ENCODE peak calls at places on chromosomes 12 and 14, in eight cellular contexts. T is H9, P is Peyer's patch, V is fibroblast of lung, D is GM23248, N is spleen, G is neural progenitor cell, W is SK-N-SH. X is an unnamed sample.
A peak's percentile ranks its signal among the peaks of the same experiment; 100 is the strongest.

GRCh38 chr12:47302111-47302597 is 222.4 kb upstream of the AMIGO2 start:
- DNase-seq in P (no peak), W (no peak), T (no peak), V (peak; percentile 34), G (no peak), N (no peak), D (no peak), X (no peak)

GRCh38 chr14:79436325-79436724 is 775.0 kb downstream of the DIO2 start:
- DNase-seq in G (no peak), V (no peak), D (no peak), W (no peak), N (no peak), T (no peak), P (no peak), X (no peak)

GRCh38 chr12:65123435-65124063 is 2.4 kb upstream of the WIF1 start:
- DNase-seq in N (no peak), P (no peak), T (no peak), V (peak; percentile 5), D (peak; percentile 71), W (peak; percentile 15), G (peak; percentile 69), X (no peak)

GRCh38 chr12:53746592-53747491 is 4.9 kb downstream of the CISTR start:
- DNase-seq in G (peak; percentile 96), D (peak; percentile 95), N (peak; percentile 97), W (peak; percentile 92), P (peak; percentile 95), V (peak; percentile 78), T (peak; percentile 96), X (peak; percentile 87)

GRCh38 chr12:16347391-16348298 is at the start of gene MGST1:
- DNase-seq in G (peak; percentile 96), W (peak; percentile 8), P (peak; percentile 79), T (peak; percentile 95), V (peak; percentile 62), D (peak; percentile 81), N (peak; percentile 88), X (peak; percentile 78)

GRCh38 chr12:107402041-107403022 is 283.3 kb upstream of the PWP1 start:
- DNase-seq in D (peak; percentile 78), V (peak; percentile 65), W (peak; percentile 64), P (peak; percentile 82), G (peak; percentile 83), T (peak; percentile 92), N (no peak), X (peak; percentile 54)

GRCh38 chr12:54352891-54353874 is 11.1 kb downstream of the GPR84 start:
- DNase-seq in P (no peak), D (peak; percentile 74), W (peak; percentile 83), G (peak; percentile 81), N (no peak), T (peak; percentile 47), V (peak; percentile 64), X (no peak)

GRCh38 chr14:37122288-37122687 is 50.1 kb downstream of the SLC25A21 start:
- DNase-seq in D (peak; percentile 62), P (no peak), V (peak; percentile 96), G (no peak), W (no peak), T (no peak), N (no peak), X (peak; percentile 3)

GRCh38 chr12:49190317-49190716 is 1.4 kb upstream of the TUBA1A start:
- DNase-seq in T (peak; percentile 61), N (no peak), G (peak; percentile 68), W (peak; percentile 42), D (no peak), P (no peak), V (peak; percentile 30), X (no peak)

GRCh38 chr12:132173135-132174014 is 29.1 kb downstream of the NOC4L start:
- DNase-seq in T (no peak), P (no peak), D (no peak), N (peak; percentile 45), W (no peak), V (no peak), G (no peak), X (no peak)
- H3K27me3 ChIP-seq in T (no peaks in the 10 kb centered on the region), P (no peaks in the 10 kb centered on the region), D (peaks cover 23% of the 10 kb centered on the region), N (no peaks in the 10 kb centered on the region), W (peaks cover 92% of the 10 kb centered on the region), V (peaks cover 14% of the 10 kb centered on the region), G (peaks cover 93% of the 10 kb centered on the region), X (peaks cover 1% of the 10 kb centered on the region)

GRCh38 chr12:38204831-38205230 is 111.7 kb upstream of the ALG10B start:
- DNase-seq in N (no peak), P (no peak), T (no peak), G (no peak), W (no peak), V (no peak), D (no peak), X (no peak)

GRCh38 chr12:38201461-38202276 is 114.9 kb upstream of the ALG10B start:
- DNase-seq in N (no peak), T (no peak), D (no peak), W (no peak), G (no peak), V (no peak), P (no peak), X (no peak)
- H3K9me3 ChIP-seq in N (no peaks in the 10 kb centered on the region), T (peaks cover 80% of the 10 kb centered on the region), D (no peaks in the 10 kb centered on the region), W (no peaks in the 10 kb centered on the region), G (no peaks in the 10 kb centered on the region), V (no peaks in the 10 kb centered on the region), P (no peaks in the 10 kb centered on the region), X (no peaks in the 10 kb centered on the region)

GRCh38 chr14:89564291-89564957 is 147.4 kb upstream of the FOXN3 start:
- DNase-seq in T (no peak), D (peak; percentile 65), W (no peak), V (peak; percentile 61), N (no peak), G (no peak), P (no peak), X (no peak)
- H3K27me3 ChIP-seq in T (no peaks in the 10 kb centered on the region), D (no peaks in the 10 kb centered on the region), W (no peaks in the 10 kb centered on the region), V (no peaks in the 10 kb centered on the region), N (no peaks in the 10 kb centered on the region), G (no peaks in the 10 kb centered on the region), P (no peaks in the 10 kb centered on the region), X (no peaks in the 10 kb centered on the region)

GRCh38 chr12:123905319-123905925 is 67.2 kb downstream of the CCDC92 start:
- DNase-seq in D (peak; percentile 83), T (peak; percentile 68), G (peak; percentile 59), N (no peak), V (peak; percentile 67), W (peak; percentile 74), P (peak; percentile 82), X (peak; percentile 47)
- H3K9me3 ChIP-seq in D (no peaks in the 10 kb centered on the region), T (no peaks in the 10 kb centered on the region), G (no peaks in the 10 kb centered on the region), N (no peaks in the 10 kb centered on the region), V (no peaks in the 10 kb centered on the region), W (no peaks in the 10 kb centered on the region), P (no peaks in the 10 kb centered on the region), X (no peaks in the 10 kb centered on the region)

GRCh38 chr12:111066744-111067437 is 146.5 kb upstream of the MYL2 start:
- DNase-seq in T (peak; percentile 58), D (no peak), G (no peak), N (peak; percentile 30), P (no peak), W (no peak), V (no peak), X (no peak)
- H3K27me3 ChIP-seq in T (no peaks in the 10 kb centered on the region), D (peaks cover 34% of the 10 kb centered on the region), G (no peaks in the 10 kb centered on the region), N (no peaks in the 10 kb centered on the region), P (no peaks in the 10 kb centered on the region), W (no peaks in the 10 kb centered on the region), V (no peaks in the 10 kb centered on the region), X (no peaks in the 10 kb centered on the region)

GRCh38 chr12:34406996-34407300 is 384.7 kb downstream of the ALG10 start:
- DNase-seq in N (no peak), D (no peak), P (peak; percentile 10), V (no peak), W (no peak), T (peak; percentile 12), G (no peak), X (no peak)

GRCh38 chr12:34405286-34406227 is 383.3 kb downstream of the ALG10 start:
- DNase-seq in W (peak; percentile 0), T (peak; percentile 12), N (peak; percentile 54), P (peak; percentile 40), G (no peak), D (no peak), V (no peak), X (no peak)

GRCh38 chr12:34404377-34405285 is 382.3 kb downstream of the ALG10 start:
- DNase-seq in P (peak; percentile 19), T (peak; percentile 15), V (no peak), W (peak; percentile 0), D (no peak), N (peak; percentile 43), G (no peak), X (no peak)

GRCh38 chr12:34407813-34408212 is 385.5 kb downstream of the ALG10 start:
- DNase-seq in V (no peak), D (no peak), N (no peak), W (no peak), G (no peak), T (no peak), P (no peak), X (no peak)

GRCh38 chr12:34406228-34406995 is 384.1 kb downstream of the ALG10 start:
- DNase-seq in T (peak; percentile 5), W (peak; percentile 0), P (peak; percentile 33), G (no peak), D (no peak), N (peak; percentile 54), V (no peak), X (no peak)
- H3K9me3 ChIP-seq in T (peaks cover 89% of the 10 kb centered on the region), W (peaks cover 7% of the 10 kb centered on the region), P (peaks cover 50% of the 10 kb centered on the region), G (peaks cover 31% of the 10 kb centered on the region), D (no peaks in the 10 kb centered on the region), N (peaks cover 100% of the 10 kb centered on the region), V (no peaks in the 10 kb centered on the region), X (peaks cover 14% of the 10 kb centered on the region)

GRCh38 chr12:7951671-7952070 is 15.7 kb upstream of the SLC2A3 start:
- DNase-seq in G (no peak), V (peak; percentile 51), W (no peak), P (no peak), T (no peak), D (peak; percentile 29), N (no peak), X (no peak)

GRCh38 chr12:7947011-7947410 is 11.0 kb upstream of the SLC2A3 start:
- DNase-seq in P (no peak), V (no peak), D (no peak), G (no peak), W (no peak), N (no peak), T (no peak), X (no peak)

DNA sequence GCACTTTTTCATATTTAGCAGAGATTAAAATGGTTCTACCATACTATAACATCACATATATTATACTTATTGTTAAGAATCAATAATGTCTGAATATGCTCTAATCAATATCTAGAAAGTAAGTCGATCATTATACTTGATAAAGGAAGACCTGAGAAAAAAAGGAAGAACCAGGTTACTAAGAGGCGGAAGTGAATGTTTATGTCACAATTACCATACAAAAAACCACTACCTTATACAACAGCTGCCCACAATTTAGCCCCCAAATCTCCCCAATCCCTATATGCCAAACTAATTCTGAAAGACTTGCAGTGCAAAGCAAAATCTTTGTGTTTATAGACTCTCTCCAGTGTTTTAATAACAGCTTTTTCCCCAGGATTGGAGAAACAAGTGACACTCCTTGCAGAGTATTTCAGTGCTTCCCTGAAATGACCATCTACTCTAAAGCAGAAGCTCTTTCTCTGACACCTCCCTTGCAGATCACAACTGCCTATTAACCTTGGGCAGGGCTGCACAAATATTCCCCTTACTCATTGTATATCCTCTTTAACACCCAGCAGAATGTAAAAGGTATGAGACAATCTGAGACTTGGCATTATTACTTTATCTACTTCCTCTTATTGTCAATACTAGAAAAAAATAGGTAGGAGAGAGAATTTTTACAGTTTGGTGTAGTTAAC is 12.7 kb upstream of the SLC2A3 start:
- DNase-seq in D (no peak), W (no peak), P (no peak), V (no peak), G (no peak), T (no peak), N (no peak), X (no peak)
- H3K27me3 ChIP-seq in D (no peaks in the 10 kb centered on the region), W (no peaks in the 10 kb centered on the region), P (no peaks in the 10 kb centered on the region), V (no peaks in the 10 kb centered on the region), G (no peaks in the 10 kb centered on the region), T (no peaks in the 10 kb centered on the region), N (no peaks in the 10 kb centered on the region), X (no peaks in the 10 kb centered on the region)